ENCODE peak calls at places on chromosome 2, in five cellular contexts. K, Q, N, D and B are unnamed samples.

GRCh38 chr2:213022987-213023386 is 128.4 kb downstream of the IKZF2 start:
- DNase-seq in N (no peak), Q (no peak), D (no peak), K (no peak), B (peak; percentile 61)

GRCh38 chr2:55418512-55419235 is 982 bp downstream of the CCDC88A start:
- DNase-seq in N (no peak), D (peak; percentile 36), K (no peak), Q (peak; percentile 8), B (no peak)

GRCh38 chr2:239263231-239263936 is 137.4 kb downstream of the HDAC4 start:
- DNase-seq in Q (no peak), D (no peak), K (no peak), N (no peak), B (no peak)

GRCh38 chr2:152370783-152371182 is 35.8 kb downstream of the FMNL2 start:
- DNase-seq in N (no peak), Q (no peak), D (no peak), K (no peak), B (no peak)

GRCh38 chr2:117982376-117983033 is 31.4 kb downstream of the CCDC93 start:
- DNase-seq in N (no peak), K (no peak), D (no peak), Q (no peak), B (no peak)

GRCh38 chr2:210442457-210442856 is 34.1 kb downstream of the LANCL1 start:
- DNase-seq in K (no peak), D (no peak), Q (no peak), N (no peak), B (no peak)

GRCh38 chr2:132804045-132804444 is 134.0 kb upstream of the LYPD1 start:
- DNase-seq in N (no peak), K (no peak), D (peak; percentile 39), Q (peak; percentile 54), B (peak; percentile 78)

GRCh38 chr2:113283704-113284284 is 5.1 kb upstream of the PAX8 start:
- DNase-seq in N (peak; percentile 50), D (peak; percentile 89), K (peak; percentile 60), Q (peak; percentile 92), B (peak; percentile 48)

GRCh38 chr2:237099804-237100203 is 14.1 kb downstream of the COPS8 start:
- DNase-seq in D (no peak), K (no peak), N (no peak), Q (no peak), B (no peak)

GRCh38 chr2:202115385-202116060 is 42.5 kb downstream of the KIAA2012 start:
- DNase-seq in K (no peak), D (peak; percentile 53), Q (peak; percentile 59), N (no peak), B (no peak)

GRCh38 chr2:232609607-232610006 is 23.8 kb upstream of the EFHD1 start:
- DNase-seq in D (peak; percentile 33), K (no peak), N (no peak), Q (no peak), B (no peak)

GRCh38 chr2:197116306-197116879 is 189.9 kb upstream of the PGAP1 start:
- DNase-seq in Q (no peak), N (no peak), K (no peak), D (no peak), B (no peak)

GRCh38 chr2:195532628-195533271 is 124.3 kb upstream of the SLC39A10 start:
- DNase-seq in K (no peak), Q (no peak), D (peak; percentile 25), N (no peak), B (peak; percentile 11)

GRCh38 chr2:180222642-180223041 is 215.5 kb upstream of the CWC22 start:
- DNase-seq in K (no peak), Q (peak; percentile 98), D (peak; percentile 95), N (no peak), B (peak; percentile 5)

GRCh38 chr2:164917296-164917903 is 37.9 kb downstream of the SLC38A11 start:
- DNase-seq in Q (peak; percentile 71), N (peak; percentile 41), K (peak; percentile 7), D (peak; percentile 65), B (peak; percentile 39)

GRCh38 chr2:10704034-10704594 is 14.3 kb upstream of the NOL10 start:
- DNase-seq in K (no peak), N (no peak), D (no peak), Q (no peak), B (no peak)

GRCh38 chr2:13919981-13920382 is 712.5 kb upstream of the LRATD1 start:
- DNase-seq in N (no peak), K (no peak), Q (peak; percentile 57), D (no peak), B (no peak)

GRCh38 chr2:143161982-143162837 is 33.0 kb downstream of the ARHGAP15 start:
- DNase-seq in K (no peak), N (no peak), D (peak; percentile 56), Q (peak; percentile 61), B (peak; percentile 62)

GRCh38 chr2:143824796-143825195 is 695.1 kb downstream of the ZEB2 start:
- DNase-seq in D (no peak), K (no peak), N (no peak), Q (no peak), B (peak; percentile 31)

GRCh38 chr2:119230630-119231185 is 7.1 kb downstream of the STEAP3 start:
- DNase-seq in K (no peak), N (no peak), Q (no peak), D (no peak), B (no peak)

GRCh38 chr2:120983344-120983743 is 247.7 kb downstream of the GLI2 start:
- DNase-seq in D (no peak), Q (peak; percentile 24), K (no peak), N (no peak), B (no peak)

GRCh38 chr2:86274918-86275275 is 62.5 kb downstream of the REEP1 start:
- DNase-seq in Q (no peak), K (no peak), N (peak; percentile 63), D (peak; percentile 4), B (no peak)

GRCh38 chr2:84559838-84560237 is 43.5 kb downstream of the DNAH6 start:
- DNase-seq in Q (no peak), K (no peak), N (no peak), D (no peak), B (no peak)

GRCh38 chr2:222751821-222752719 is 80.6 kb downstream of the MOGAT1 start:
- DNase-seq in K (no peak), N (no peak), D (no peak), Q (no peak), B (no peak)

GRCh38 chr2:171763602-171764001 is 76.3 kb downstream of the DYNC1I2 start:
- DNase-seq in N (no peak), D (peak; percentile 47), Q (peak; percentile 60), K (no peak), B (no peak)

GRCh38 chr2:142756430-142756829 is 121.0 kb upstream of the KYNU start:
- DNase-seq in K (no peak), D (peak; percentile 53), Q (peak; percentile 77), N (no peak), B (no peak)

GRCh38 chr2:54103454-54104314 is 11.7 kb upstream of the ACYP2 start:
- DNase-seq in D (peak; percentile 92), N (no peak), Q (peak; percentile 84), K (peak; percentile 71), B (peak; percentile 9)

GRCh38 chr2:169362346-169363026 is at the start of gene LRP2:
- DNase-seq in N (no peak), K (no peak), Q (no peak), D (no peak), B (no peak)

GRCh38 chr2:168231609-168232241 is 15.7 kb downstream of the STK39 start:
- DNase-seq in Q (no peak), K (no peak), N (peak; percentile 31), D (no peak), B (no peak)

GRCh38 chr2:240733803-240734495 is 42.3 kb downstream of the AQP12A start:
- DNase-seq in K (peak; percentile 22), D (peak; percentile 11), N (no peak), Q (no peak), B (no peak)
- TF ChIP-seq CTCF in K (peak; percentile 18), D (peak; percentile 25), N (no peak), Q (no peak), B (peak; percentile 26)

GRCh38 chr2:99507964-99508818 is 18.4 kb upstream of the REV1 start:
- DNase-seq in N (no peak), D (no peak), Q (no peak), K (no peak), B (no peak)
- TF ChIP-seq CTCF in N (no peak), D (no peak), Q (no peak), K (no peak), B (no peak)

GRCh38 chr2:108855194-108855593 is 68.6 kb downstream of the CCDC138 start:
- DNase-seq in K (no peak), Q (peak; percentile 60), N (no peak), D (peak; percentile 42), B (peak; percentile 15)
- TF ChIP-seq CTCF in K (peak; percentile 53), Q (peak; percentile 39), N (peak; percentile 45), D (peak; percentile 30), B (peak; percentile 34)

DNA sequence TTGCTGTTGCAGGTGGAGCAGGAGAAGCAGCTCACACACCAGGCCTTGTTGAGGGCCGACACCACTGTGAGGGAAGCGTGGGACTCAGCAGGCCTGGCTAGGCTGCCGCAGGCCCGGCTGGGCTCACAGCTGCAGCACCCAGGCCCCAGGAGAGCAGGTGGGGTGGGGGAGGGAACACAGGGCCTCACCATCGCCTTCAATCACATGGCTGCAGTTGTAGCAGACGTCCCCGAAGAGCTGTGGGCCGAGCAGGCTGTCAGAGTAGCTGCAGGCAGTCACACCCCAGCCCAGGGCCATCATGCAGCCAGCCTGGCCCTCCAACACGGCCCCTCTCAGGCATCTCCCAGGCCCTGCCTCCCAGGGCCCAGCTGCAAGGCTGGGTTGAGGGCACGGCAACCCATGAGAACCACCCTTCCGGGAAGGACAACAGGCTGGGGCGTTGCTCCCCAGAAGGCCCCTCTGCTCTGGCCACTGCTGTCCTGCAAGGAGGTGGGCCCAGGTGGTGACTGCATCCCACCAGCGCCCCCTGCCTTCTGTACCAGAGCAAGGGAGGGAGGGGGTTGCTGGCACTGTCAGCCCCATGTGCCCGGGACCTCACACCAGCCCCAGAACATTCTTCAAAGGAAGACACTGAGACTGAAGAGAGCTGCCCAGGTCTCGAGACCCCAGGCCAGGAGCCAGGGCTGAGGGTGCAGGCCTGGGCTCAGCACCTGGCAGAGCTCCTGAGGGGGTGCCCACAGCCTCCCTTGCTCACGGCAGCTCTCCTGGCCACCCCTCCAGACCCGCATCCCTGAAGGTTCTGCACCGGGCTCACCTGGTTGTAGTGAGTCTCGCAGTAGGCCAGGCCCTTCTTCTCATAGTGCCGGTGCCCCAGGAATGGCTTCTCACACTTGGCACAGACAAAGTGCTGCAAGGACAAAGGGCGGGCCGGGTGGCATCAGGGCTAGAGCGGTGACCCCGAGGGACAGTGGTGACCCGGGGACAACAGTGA is 5.6 kb upstream of the GPR17 start:
- DNase-seq in N (no peak), D (no peak), Q (no peak), K (no peak), B (no peak)
- TF ChIP-seq CTCF in N (peak; percentile 36), D (no peak), Q (no peak), K (peak; percentile 16), B (peak; percentile 34)